ENCODE peak calls at places on chromosomes 3 and 15, in four cellular contexts. F is neuronal stem cell, C is left lung, A is aorta. H is an unnamed sample. For H3K4me1, the result is how much of the 10 kb centered on the place peaks cover.

GRCh38 chr3:149221783-149222517 is at the start of gene CP:
- DNase-seq in F (peak), C (no peak), A (no peak), H (no peak)

GRCh38 chr15:49038382-49038781 is 7.9 kb downstream of the SECISBP2L start:
- DNase-seq in F (no peak), C (no peak), A (no peak), H (no peak)

GRCh38 chr3:150385296-150386242 is 22.5 kb upstream of the TSC22D2 start:
- DNase-seq in F (no peak), C (no peak), A (no peak), H (no peak)

GRCh38 chr15:47356297-47356696 is 361.0 kb upstream of the SEMA6D start:
- DNase-seq in F (no peak), C (no peak), A (no peak), H (no peak)

GRCh38 chr3:40871411-40871810 is 327.9 kb upstream of the CTNNB1 start:
- DNase-seq in F (no peak), C (no peak), A (no peak), H (no peak)

GRCh38 chr3:45041666-45042065 is 15.6 kb downstream of the CLEC3B start:
- DNase-seq in F (no peak), C (no peak), A (no peak), H (no peak)

GRCh38 chr15:94692697-94693096 is 461.3 kb downstream of the MCTP2 start:
- DNase-seq in F (no peak), C (no peak), A (no peak), H (no peak)

GRCh38 chr3:155619118-155619915 is 125.6 kb downstream of the PLCH1 start:
- DNase-seq in F (peak), C (no peak), A (no peak), H (no peak)

GRCh38 chr3:60034047-60034446 is 984.2 kb upstream of the CFAP20DC start:
- DNase-seq in F (no peak), C (no peak), A (no peak), H (no peak)

GRCh38 chr3:144816366-144816765 is 844.7 kb downstream of the DIPK2A start:
- DNase-seq in F (no peak), C (no peak), A (no peak), H (no peak)

GRCh38 chr3:42010530-42010929 is 48.6 kb upstream of the ULK4 start:
- DNase-seq in F (no peak), C (no peak), A (no peak), H (no peak)

GRCh38 chr3:22608721-22609120 is 594.4 kb upstream of the UBE2E2 start:
- DNase-seq in F (no peak), C (no peak), A (no peak), H (no peak)

GRCh38 chr3:13420051-13420816 is at the start of gene NUP210:
- DNase-seq in F (peak), C (peak), A (no peak), H (peak)

GRCh38 chr15:68815598-68815997 is 5.1 kb downstream of the ANP32A start:
- DNase-seq in F (no peak), C (no peak), A (no peak), H (no peak)

GRCh38 chr15:96270581-96271172 is 59.8 kb upstream of the NR2F2 start:
- DNase-seq in F (no peak), C (no peak), A (no peak), H (no peak)

GRCh38 chr3:197445886-197446631 is 109.7 kb downstream of the BDH1 start:
- DNase-seq in F (no peak), C (no peak), A (no peak), H (no peak)

GRCh38 chr3:120793601-120794000 is 51.1 kb downstream of the GTF2E1 start:
- DNase-seq in F (no peak), C (no peak), A (no peak), H (no peak)

GRCh38 chr3:5072100-5072816 is 49.8 kb upstream of the ARL8B start:
- DNase-seq in F (no peak), C (no peak), A (no peak), H (no peak)

GRCh38 chr15:92158426-92158825 is 235.3 kb upstream of the ST8SIA2 start:
- DNase-seq in F (no peak), C (no peak), A (no peak), H (no peak)

GRCh38 chr3:43194490-43195115 is 88.7 kb upstream of the POMGNT2 start:
- DNase-seq in F (no peak), C (no peak), A (no peak), H (no peak)

GRCh38 chr3:197942956-197943556 is 6.9 kb upstream of the RPL35A start:
- DNase-seq in F (no peak), C (no peak), A (no peak), H (no peak)

GRCh38 chr3:154228561-154229216 is 95.6 kb downstream of the DHX36 start:
- DNase-seq in F (no peak), C (no peak), A (no peak), H (no peak)

GRCh38 chr3:52763466-52763865 is 7.3 kb downstream of the NEK4 start:
- DNase-seq in F (no peak), C (no peak), A (no peak), H (no peak)

GRCh38 chr15:74326759-74327158 is 40.7 kb downstream of the CYP11A1 start:
- DNase-seq in F (no peak), C (no peak), A (no peak), H (no peak)

GRCh38 chr3:49386056-49386756 is 25.6 kb downstream of the RHOA start:
- DNase-seq in F (no peak), C (no peak), A (no peak), H (no peak)

GRCh38 chr3:49387721-49388120 is 24.1 kb downstream of the RHOA start:
- DNase-seq in F (no peak), C (no peak), A (no peak), H (no peak)

GRCh38 chr3:49388416-49388815 is 23.4 kb downstream of the RHOA start:
- DNase-seq in F (no peak), C (no peak), A (no peak), H (no peak)

GRCh38 chr3:49383387-49383786 is 25.2 kb upstream of the GPX1 start:
- DNase-seq in F (no peak), C (no peak), A (no peak), H (no peak)

GRCh38 chr3:49385617-49386016 is 26.2 kb downstream of the RHOA start:
- DNase-seq in F (no peak), C (no peak), A (no peak), H (no peak)
- H3K4me1 ChIP-seq in F (under half), C (under half), A (under half), H (under half)

GRCh38 chr15:51874751-51875644 is 45.5 kb downstream of the TMOD3 start:
- DNase-seq in F (no peak), C (no peak), A (no peak), H (no peak)
- H3K4me3 ChIP-seq in F (no peak), C (no peak), A (no peak), H (no peak)

DNA sequence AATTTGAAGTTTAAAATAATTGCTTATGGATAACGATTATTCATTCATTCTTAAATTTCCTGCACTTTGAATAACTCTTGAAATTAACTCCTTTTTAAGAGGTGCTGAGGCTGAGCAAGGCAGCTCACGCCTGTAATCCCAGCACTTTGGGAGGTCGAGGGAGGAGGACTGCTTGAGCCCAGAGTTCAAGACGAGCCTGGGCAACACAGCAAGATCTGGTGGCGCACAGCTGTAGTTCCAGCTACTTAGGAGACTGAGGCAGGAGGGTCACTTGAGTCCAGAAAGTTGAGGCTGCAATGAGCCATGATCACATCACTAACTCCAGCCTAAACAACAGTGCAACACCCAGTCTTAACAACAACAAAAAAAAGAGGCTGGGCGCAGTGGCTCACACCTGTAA is 8.0 kb downstream of the DCUN1D1 start:
- DNase-seq in F (no peak), C (no peak), A (no peak), H (no peak)
- H3K4me1 ChIP-seq in F (under half), C (under half), A (under half), H (under half)

DNA sequence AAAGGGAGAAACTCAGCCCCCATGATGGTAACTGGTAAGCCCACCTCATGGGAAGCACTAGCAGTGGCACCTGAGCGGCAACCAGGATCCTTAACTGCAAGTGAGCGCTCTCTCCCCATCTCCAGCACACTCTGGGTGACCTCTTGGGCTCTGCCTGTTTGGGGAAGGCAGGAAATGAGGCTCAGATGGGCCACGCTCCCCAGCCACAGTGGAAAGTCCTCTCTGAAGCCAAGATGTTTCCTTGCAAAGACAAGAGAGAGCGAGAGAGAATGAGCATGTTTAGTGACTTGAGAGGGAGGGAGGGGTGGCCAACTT is 289.0 kb downstream of the UACA start:
- DNase-seq in F (no peak), C (no peak), A (no peak), H (no peak)
- H3K4me3 ChIP-seq in F (no peak), C (no peak), A (no peak), H (no peak)

H was measured in upper lobe of right lung.